ENCODE peak calls at places on chromosomes 4 and X, in nine cellular contexts. V is K562, T is HCT116, P is neuronal stem cell, N is PC-3, E is GM23248, K is colonic mucosa, I is fibroblast of lung, R is mesendoderm. M is an unnamed sample.

GRCh38 chrX:24767557-24767956 is 73.8 kb downstream of the POLA1 start:
- DNase-seq in I (peak; percentile 9), K (no peak), N (peak; percentile 7), P (no peak), E (peak; percentile 6), V (no peak), R (no peak), T (no peak), M (no peak)

GRCh38 chr4:175758595-175758994 is 53.5 kb downstream of the GPM6A start:
- DNase-seq in T (no peak), E (no peak), V (no peak), I (no peak), K (no peak), P (no peak), R (no peak), N (no peak), M (no peak)

GRCh38 chr4:48963042-48963679 is 22.9 kb upstream of the CWH43 start:
- DNase-seq in K (peak; percentile 80), T (peak; percentile 81), I (peak; percentile 79), P (peak; percentile 67), R (peak; percentile 88), V (peak; percentile 76), N (peak; percentile 88), E (peak; percentile 93), M (no peak)

GRCh38 chr4:167578906-167579305 is 344.6 kb upstream of the SPOCK3 start:
- DNase-seq in P (peak; percentile 14), K (no peak), N (peak; percentile 29), E (no peak), T (peak; percentile 13), V (no peak), I (no peak), R (peak; percentile 52), M (no peak)

GRCh38 chr4:119310826-119311225 is 11.1 kb downstream of the FABP2 start:
- DNase-seq in R (no peak), N (no peak), P (no peak), T (no peak), E (no peak), V (no peak), I (no peak), K (no peak), M (no peak)

GRCh38 chrX:43560247-43560946 is 95.7 kb upstream of the MAOA start:
- DNase-seq in T (no peak), N (no peak), E (no peak), K (no peak), R (no peak), I (no peak), V (no peak), P (no peak), M (no peak)

GRCh38 chr4:109998867-109999303 is 86.2 kb downstream of the EGF start:
- DNase-seq in I (peak; percentile 41), R (peak; percentile 67), N (peak; percentile 75), E (peak; percentile 68), T (peak; percentile 68), V (peak; percentile 43), K (peak; percentile 38), P (peak; percentile 64), M (no peak)

GRCh38 chr4:78297075-78297815 is 240.1 kb downstream of the FRAS1 start:
- DNase-seq in R (no peak), K (no peak), I (peak; percentile 55), P (no peak), V (no peak), E (peak; percentile 62), N (no peak), T (no peak), M (no peak)

GRCh38 chrX:107542500-107542899 is 85.8 kb upstream of the PRPS1 start:
- DNase-seq in V (no peak), T (peak; percentile 8), R (peak; percentile 72), N (peak; percentile 48), I (peak; percentile 51), P (no peak), E (peak; percentile 30), K (no peak), M (no peak)

GRCh38 chr4:16237715-16238114 is 11.4 kb upstream of the TAPT1 start:
- DNase-seq in R (no peak), T (no peak), E (no peak), K (no peak), V (no peak), N (no peak), I (no peak), P (no peak), M (no peak)

GRCh38 chr4:181612240-181612639 is 631.0 kb upstream of the TENM3 start:
- DNase-seq in E (no peak), R (peak; percentile 77), V (no peak), P (no peak), N (no peak), T (no peak), K (no peak), I (no peak), M (no peak)

GRCh38 chr4:39664828-39665731 is 26.4 kb upstream of the SMIM14 start:
- DNase-seq in V (no peak), E (peak; percentile 76), N (no peak), P (no peak), R (no peak), T (no peak), I (peak; percentile 48), K (no peak), M (no peak)

GRCh38 chr4:82988323-82988832 is 22.2 kb downstream of the LIN54 start:
- DNase-seq in P (no peak), V (no peak), N (peak; percentile 19), R (no peak), T (no peak), K (no peak), I (peak; percentile 83), E (peak; percentile 82), M (no peak)

GRCh38 chr4:8516061-8516573 is 64.1 kb upstream of the GPR78 start:
- DNase-seq in T (no peak), I (no peak), K (no peak), N (no peak), R (no peak), V (no peak), E (no peak), P (no peak), M (peak; percentile 35)

GRCh38 chr4:99300934-99301333 is 10.1 kb upstream of the ADH1A start:
- DNase-seq in T (no peak), V (peak; percentile 9), E (peak; percentile 91), R (no peak), K (peak; percentile 71), N (peak; percentile 36), I (peak; percentile 80), P (no peak), M (peak; percentile 89)

DNA sequence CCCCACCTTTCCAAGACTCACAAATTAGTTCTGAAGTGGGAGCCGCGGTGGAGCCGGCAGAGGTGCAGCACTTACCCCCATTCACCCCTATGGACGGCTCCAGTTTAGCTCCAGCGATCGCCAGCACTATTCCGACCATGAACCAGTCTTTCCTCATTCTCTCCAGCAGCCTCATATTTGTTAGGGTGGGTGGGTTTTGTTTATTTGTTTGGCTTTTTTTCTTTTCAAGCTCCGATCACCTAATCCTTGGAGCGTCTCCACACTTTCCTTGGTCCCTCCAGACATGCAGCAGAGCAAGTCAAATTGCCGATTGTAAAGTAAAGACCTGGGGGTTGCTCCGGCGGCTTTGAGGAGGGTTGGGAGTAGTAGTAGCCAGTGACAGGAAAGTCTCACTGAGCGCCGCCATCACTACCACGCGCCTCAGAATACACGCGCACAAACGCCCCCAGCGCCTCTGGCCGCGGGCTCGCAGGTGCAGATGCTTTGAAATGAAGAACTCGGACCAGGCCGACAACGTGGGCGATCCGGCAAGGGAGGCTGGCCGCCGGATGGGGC is at the start of gene SLC10A7:
- DNase-seq in K (peak; percentile 84), I (peak; percentile 80), E (peak; percentile 88), P (peak; percentile 69), V (peak; percentile 71), T (peak; percentile 46), N (peak; percentile 78), R (peak; percentile 90), M (peak; percentile 86)
- H3K9ac ChIP-seq in K (peak within 1 kb of the TSS; percentile 81), I (peak within 1 kb of the TSS; percentile 89), E (peak within 1 kb of the TSS; percentile 94), P (peak within 1 kb of the TSS; percentile 91), V (peak within 1 kb of the TSS; percentile 95), T (peak within 1 kb of the TSS; percentile 75), N (peak within 1 kb of the TSS; percentile 85), R (peak within 1 kb of the TSS; percentile 82), M (peak within 1 kb of the TSS; percentile 90)

DNA sequence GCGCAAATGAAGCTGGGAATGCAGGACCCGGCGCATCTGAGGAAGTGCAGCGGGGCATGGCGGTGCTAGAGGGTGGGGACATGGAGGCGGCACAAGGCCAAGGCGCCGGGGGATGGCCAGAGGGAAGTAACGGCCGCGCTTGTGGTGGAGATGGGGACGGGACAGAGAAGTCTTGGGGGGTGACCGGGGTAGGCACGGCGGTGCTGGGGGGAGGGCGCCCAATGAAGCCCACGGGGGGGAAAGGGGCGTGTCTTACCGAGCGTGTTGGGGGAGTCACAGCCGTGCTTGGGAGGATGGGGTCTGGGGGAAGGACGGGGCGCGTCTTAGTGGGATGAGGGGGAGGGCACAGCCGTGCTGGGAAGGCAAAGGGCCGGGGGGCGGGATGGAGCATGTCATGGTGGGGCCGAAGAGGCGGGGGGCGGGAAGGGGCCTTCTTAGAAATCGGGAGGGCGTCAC is 984 bp downstream of the ARSD start:
- DNase-seq in N (no peak), R (peak; percentile 92), K (peak; percentile 69), V (no peak), I (peak; percentile 83), P (no peak), E (peak; percentile 38), T (no peak), M (peak; percentile 92)
- H3K27ac ChIP-seq in N (no peak overlapping the region), R (peak overlapping the region; percentile 80), K (peak overlapping the region; percentile 98), V (no peak overlapping the region), I (peak overlapping the region; percentile 44), P (peak overlapping the region; percentile 89), E (peak overlapping the region; percentile 12), T (no peak overlapping the region), M (peak overlapping the region; percentile 47)

DNA sequence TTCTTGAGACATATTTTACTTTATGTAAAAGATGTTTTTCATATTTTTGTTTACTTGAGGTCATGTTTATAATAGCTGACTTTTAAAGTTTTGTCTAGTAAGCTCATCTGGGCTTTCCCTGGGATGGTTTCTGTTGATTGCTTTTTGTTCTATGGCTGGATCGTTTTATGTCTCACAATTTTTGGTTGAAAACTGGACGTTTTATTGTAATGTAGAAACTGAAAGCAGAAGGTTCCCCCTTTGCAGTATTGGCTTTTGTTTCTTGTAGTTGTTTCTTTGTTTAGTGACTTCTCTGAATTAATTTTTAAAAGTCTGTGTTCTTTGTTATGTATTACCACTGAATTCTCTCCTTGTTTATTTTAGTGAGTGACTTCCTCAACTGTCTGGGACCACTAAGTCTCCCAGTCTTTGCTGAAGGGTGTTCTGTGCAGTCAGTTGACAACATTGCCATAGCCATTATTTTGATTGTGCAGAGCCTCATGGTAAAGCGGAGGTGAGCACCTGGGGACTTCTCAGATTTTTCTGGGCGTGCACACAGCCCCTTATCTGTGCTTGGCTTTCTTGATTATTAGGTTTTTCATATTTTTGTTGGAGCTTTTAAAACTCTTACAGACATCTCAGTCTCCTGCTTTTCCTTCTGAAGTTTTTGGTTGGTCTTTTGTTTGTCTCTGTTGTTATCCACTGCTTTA is 31.0 kb downstream of the KDM6A start:
- DNase-seq in R (no peak), T (no peak), V (no peak), E (peak; percentile 3), I (no peak), N (no peak), P (no peak), K (no peak), M (no peak)
- H3K4me3 ChIP-seq in R (no peak overlapping the region), T (no peak overlapping the region), V (no peak overlapping the region), E (peak overlapping the region; percentile 19), I (no peak overlapping the region), N (no peak overlapping the region), P (no peak overlapping the region), K (no peak overlapping the region), M (no peak overlapping the region)

DNA sequence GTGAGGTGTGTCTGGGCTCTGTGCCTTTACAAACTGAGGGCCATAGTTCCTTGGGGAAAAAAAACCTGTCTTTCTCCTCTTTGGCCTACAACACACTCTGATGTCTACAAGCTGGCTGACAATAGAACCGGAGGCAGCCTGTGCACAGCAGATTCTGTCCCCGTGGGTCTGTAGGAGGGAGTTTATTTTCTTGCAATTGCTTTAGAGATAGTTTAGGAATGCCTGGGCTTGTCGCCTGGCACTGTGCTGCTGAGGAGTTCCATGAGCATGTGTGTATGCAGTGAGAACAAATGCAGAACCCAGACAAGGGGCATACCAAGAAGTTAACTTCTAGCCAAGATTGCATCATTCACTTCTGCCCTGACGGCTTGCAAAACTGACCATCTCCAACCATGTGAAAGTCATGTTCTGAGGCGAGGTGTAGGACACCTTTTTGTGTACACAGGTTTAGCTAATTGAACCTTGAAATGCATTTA is 54.1 kb downstream of the CCNI start:
- DNase-seq in R (peak; percentile 79), V (no peak), P (no peak), K (no peak), E (peak; percentile 88), N (no peak), I (peak; percentile 95), T (no peak), M (no peak)
- H3K9ac ChIP-seq in R (peak overlapping the region; percentile 26), V (no peak overlapping the region), P (no peak overlapping the region), K (no peak overlapping the region), E (peak overlapping the region; percentile 60), N (no peak overlapping the region), I (no peak overlapping the region), T (no peak overlapping the region), M (no peak overlapping the region)

M was measured in kidney.